ENCODE peak calls at places on chromosomes 12 and 14, in six cellular contexts. P is H1, M is GM12878, I is K562, G is SK-N-SH, W is HepG2. J is an unnamed sample.

GRCh38 chr14:70651522-70651921 is 9.8 kb downstream of the TTC9 start:
- DNase-seq in P (no peak), M (no peak), I (no peak), G (no peak), W (no peak), J (no peak)

GRCh38 chr12:81668475-81668874 is 90.7 kb downstream of the PPFIA2 start:
- DNase-seq in P (no peak), M (no peak), I (no peak), G (no peak), W (no peak), J (peak)

GRCh38 chr12:82361461-82361915 is 3.2 kb downstream of the METTL25 start:
- DNase-seq in P (no peak), M (no peak), I (no peak), G (no peak), W (no peak), J (no peak)

GRCh38 chr14:50479041-50479440 is 53.3 kb downstream of the MAP4K5 start:
- DNase-seq in P (no peak), M (no peak), I (no peak), G (no peak), W (no peak), J (no peak)

GRCh38 chr12:45585522-45586230 is 143.8 kb upstream of the ARID2 start:
- DNase-seq in P (no peak), M (no peak), I (no peak), G (no peak), W (no peak), J (no peak)

GRCh38 chr12:3342051-3342450 is 149.0 kb upstream of the PRMT8 start:
- DNase-seq in P (peak), M (no peak), I (peak), G (peak), W (no peak), J (no peak)

GRCh38 chr12:22443379-22444316 is 100.7 kb downstream of the C2CD5 start:
- DNase-seq in P (peak), M (peak), I (peak), G (peak), W (peak), J (peak)

GRCh38 chr12:103783744-103784664 is 57.0 kb downstream of the NT5DC3 start:
- DNase-seq in P (no peak), M (no peak), I (no peak), G (no peak), W (no peak), J (no peak)

GRCh38 chr12:27549801-27550652 is 26.0 kb downstream of the PPFIBP1 start:
- DNase-seq in P (no peak), M (no peak), I (peak), G (no peak), W (peak), J (peak)

GRCh38 chr14:49865431-49865859 is 12.9 kb upstream of the NEMF start:
- DNase-seq in P (no peak), M (no peak), I (no peak), G (peak), W (peak), J (peak)

GRCh38 chr12:115337693-115338543 is 653.9 kb upstream of the TBX3 start:
- DNase-seq in P (no peak), M (no peak), I (no peak), G (no peak), W (peak), J (no peak)

GRCh38 chr12:6057693-6058092 is 66.8 kb downstream of the VWF start:
- DNase-seq in P (peak), M (no peak), I (no peak), G (no peak), W (no peak), J (no peak)

GRCh38 chr12:123614531-123614930 is 12.6 kb downstream of the DDX55 start:
- DNase-seq in P (no peak), M (no peak), I (no peak), G (no peak), W (no peak), J (no peak)

GRCh38 chr12:119050663-119051062 is 69.3 kb downstream of the SRRM4 start:
- DNase-seq in P (no peak), M (no peak), I (no peak), G (no peak), W (no peak), J (no peak)

GRCh38 chr14:79405511-79405910 is 805.8 kb downstream of the DIO2 start:
- DNase-seq in P (no peak), M (no peak), I (no peak), G (no peak), W (no peak), J (no peak)

GRCh38 chr12:31388713-31389112 is 62.8 kb upstream of the SINHCAF start:
- DNase-seq in P (no peak), M (no peak), I (no peak), G (no peak), W (no peak), J (no peak)

GRCh38 chr12:101992091-101992490 is 69.7 kb downstream of the WASHC3 start:
- DNase-seq in P (no peak), M (no peak), I (no peak), G (no peak), W (no peak), J (no peak)

GRCh38 chr14:70027785-70028428 is 148.7 kb downstream of the SMOC1 start:
- DNase-seq in P (peak), M (no peak), I (peak), G (peak), W (peak), J (no peak)

GRCh38 chr12:3357950-3358525 is 133.0 kb upstream of the PRMT8 start:
- DNase-seq in P (no peak), M (no peak), I (no peak), G (no peak), W (no peak), J (no peak)

GRCh38 chr12:57276935-57277563 is 26.1 kb upstream of the STAC3 start:
- DNase-seq in P (no peak), M (no peak), I (peak), G (no peak), W (peak), J (peak)

GRCh38 chr12:71503579-71504470 is 64.2 kb downstream of the LGR5 start:
- DNase-seq in P (no peak), M (no peak), I (no peak), G (no peak), W (no peak), J (no peak)

GRCh38 chr12:991350-992278 is 591 bp downstream of the ERC1 start:
- DNase-seq in P (no peak), M (no peak), I (peak), G (peak), W (no peak), J (peak)

GRCh38 chr12:57687862-57688261 is 6.1 kb upstream of the OS9 start:
- DNase-seq in P (no peak), M (no peak), I (no peak), G (no peak), W (no peak), J (no peak)

GRCh38 chr14:103730490-103731035 is 15.0 kb downstream of the ZFYVE21 start:
- DNase-seq in P (no peak), M (no peak), I (peak), G (peak), W (no peak), J (no peak)
- TF ChIP-seq GABPA in P (no peak), M (no peak), I (no peak), G (no peak), W (no peak), J (no peak)

DNA sequence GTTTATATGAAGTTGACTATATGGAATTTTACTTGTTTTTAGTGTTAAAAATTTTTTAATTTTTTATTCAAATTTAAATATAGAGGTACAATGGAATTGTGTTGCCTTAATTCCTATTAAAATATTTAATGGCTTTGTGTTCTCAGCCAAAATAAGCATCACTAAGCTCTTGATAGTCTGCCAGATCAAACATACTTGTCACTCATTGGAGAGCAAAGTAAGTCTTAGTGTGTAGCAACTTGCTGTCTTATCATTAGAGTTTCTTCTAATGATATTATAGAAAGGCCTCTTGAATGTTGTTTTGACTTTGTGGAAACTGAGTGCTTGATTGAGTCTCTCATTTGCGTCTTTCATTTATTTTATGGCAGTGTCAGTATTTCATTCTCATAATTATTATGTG is 10.7 kb downstream of the SFSWAP start:
- DNase-seq in P (no peak), M (no peak), I (no peak), G (no peak), W (no peak), J (no peak)
- H3K27ac ChIP-seq in P (no peak), M (no peak), I (no peak), G (no peak), W (no peak), J (no peak)

DNA sequence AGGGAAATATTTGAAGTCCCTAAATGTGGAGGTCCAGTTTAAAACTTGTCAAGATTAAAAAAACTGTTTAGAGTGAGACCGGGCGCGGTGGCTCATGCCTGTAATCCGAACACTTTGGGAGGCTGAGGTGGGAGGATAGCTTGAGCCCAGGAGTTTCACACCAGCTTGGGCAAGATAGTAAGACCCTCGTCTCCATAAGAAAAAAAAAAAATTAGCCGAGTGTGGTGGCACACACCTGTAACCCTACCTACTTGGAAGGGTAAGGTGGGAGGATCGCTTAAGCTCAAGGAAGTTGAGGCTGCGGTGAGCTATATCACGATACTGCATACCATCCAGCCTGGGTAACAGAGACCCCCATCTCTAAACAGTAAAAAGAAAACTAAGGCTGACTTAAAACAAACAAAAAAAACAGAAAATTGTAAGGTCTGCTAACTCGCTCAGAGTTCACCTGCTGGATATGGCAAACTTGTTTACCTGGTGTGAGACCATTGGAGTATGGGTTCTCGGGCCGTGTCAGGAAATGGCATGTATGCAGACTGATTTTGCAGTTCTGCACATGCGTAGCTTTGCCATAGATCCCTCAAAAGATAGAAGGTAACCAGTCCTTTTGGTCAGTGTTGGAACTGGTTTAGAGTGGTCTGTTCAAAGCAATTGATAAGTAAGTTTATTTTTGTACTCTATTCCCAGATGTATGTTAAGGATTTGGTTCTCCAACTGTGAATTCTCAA is 2.1 kb downstream of the RNF10 start:
- DNase-seq in P (no peak), M (no peak), I (no peak), G (no peak), W (peak), J (peak)
- TF ChIP-seq CTCF in P (no peak), M (no peak), I (no peak), G (no peak), W (no peak), J (no peak)

GRCh38 chr14:93737574-93737973 is 50.7 kb downstream of the PRIMA1 start:
- DNase-seq in P (no peak), M (no peak), I (no peak), G (peak), W (no peak), J (no peak)

GRCh38 chr14:93734086-93734822 is 54.0 kb downstream of the PRIMA1 start:
- DNase-seq in P (no peak), M (no peak), I (peak), G (peak), W (no peak), J (no peak)

GRCh38 chr14:93733646-93734045 is 54.6 kb downstream of the PRIMA1 start:
- DNase-seq in P (no peak), M (no peak), I (peak), G (peak), W (no peak), J (no peak)

GRCh38 chr14:93734961-93735360 is 53.3 kb downstream of the PRIMA1 start:
- DNase-seq in P (no peak), M (no peak), I (no peak), G (no peak), W (no peak), J (no peak)

DNA sequence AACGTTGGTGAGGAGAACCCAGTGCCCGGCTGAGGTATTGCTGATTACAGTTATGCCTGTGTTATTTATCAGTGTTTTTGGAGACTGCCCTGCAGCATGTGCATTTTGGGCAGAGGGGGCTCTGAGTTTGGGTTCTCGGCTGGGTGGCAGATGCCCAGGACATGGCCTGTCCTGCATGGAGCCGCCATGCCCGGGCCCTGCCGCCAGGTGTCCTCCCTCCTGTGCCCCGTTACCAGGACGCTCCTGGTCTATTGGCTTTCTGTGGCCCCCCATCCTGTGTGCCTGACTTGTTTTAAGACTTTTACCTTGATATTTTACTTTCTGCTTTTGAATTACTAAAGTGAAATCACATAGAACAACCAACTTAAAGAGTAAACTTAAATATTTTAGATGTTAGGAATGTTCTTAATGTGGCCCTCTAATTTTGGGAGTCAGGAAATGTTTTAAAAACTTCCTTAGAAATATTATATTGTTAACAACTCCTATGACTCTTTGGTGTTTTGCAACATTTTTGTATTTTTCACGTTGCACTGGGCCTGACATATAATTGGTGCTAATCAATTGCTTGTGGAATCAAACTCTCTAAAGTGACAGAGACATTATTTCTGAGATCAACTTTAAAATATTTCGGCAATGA is 51.8 kb downstream of the PRIMA1 start:
- DNase-seq in P (no peak), M (no peak), I (peak), G (no peak), W (peak), J (no peak)
- TF ChIP-seq GABPA in P (no peak), M (no peak), I (no peak), G (no peak), W (no peak), J (no peak)

GRCh38 chr12:14928946-14929345 is 9.4 kb downstream of the ERP27 start:
- DNase-seq in P (no peak), M (no peak), I (no peak), G (no peak), W (no peak), J (no peak)
- H3K27ac ChIP-seq in P (no peak), M (no peak), I (no peak), G (peak), W (no peak), J (no peak)

GRCh38 chr14:67623114-67623513 is 3.4 kb downstream of the ARG2 start:
- DNase-seq in P (no peak), M (no peak), I (no peak), G (no peak), W (peak), J (no peak)

GRCh38 chr14:67620217-67620789 is 583 bp downstream of the ARG2 start:
- DNase-seq in P (no peak), M (no peak), I (no peak), G (peak), W (no peak), J (no peak)

GRCh38 chr14:67622675-67623074 is 3.0 kb downstream of the ARG2 start:
- DNase-seq in P (no peak), M (no peak), I (peak), G (no peak), W (peak), J (no peak)

GRCh38 chr14:67618617-67619063 is 1.1 kb upstream of the ARG2 start:
- DNase-seq in P (no peak), M (no peak), I (peak), G (peak), W (peak), J (peak)

GRCh38 chr14:67619446-67620216 is at the start of gene ARG2:
- DNase-seq in P (peak), M (peak), I (peak), G (peak), W (peak), J (peak)
- TF ChIP-seq CTCF in P (peak), M (no peak), I (peak), G (no peak), W (peak), J (no peak)